ENCODE peak calls at places on chromosomes 6 and 20, in seven cellular contexts. One of them, this sample, is unnamed.

GRCh38 chr20:5675103-5676091 is 74.8 kb upstream of the SHLD1 start:
- DNase-seq in CD8-positive, alpha-beta T cell: no peak
- DNase-seq in H9: no peak
- DNase-seq in fibroblast of lung: no peak
- DNase-seq in A549: no peak
- DNase-seq in upper lobe of right lung: no peak
- DNase-seq in thoracic aorta: no peak
- DNase-seq in this sample: no peak

GRCh38 chr20:40749985-40750506 is 61.0 kb upstream of the MAFB start:
- DNase-seq in CD8-positive, alpha-beta T cell: no peak
- DNase-seq in H9: no peak
- DNase-seq in fibroblast of lung: no peak
- DNase-seq in A549: no peak
- DNase-seq in upper lobe of right lung: no peak
- DNase-seq in thoracic aorta: no peak
- DNase-seq in this sample: no peak

GRCh38 chr6:33993091-33993490 is 152.8 kb downstream of the GRM4 start:
- DNase-seq in CD8-positive, alpha-beta T cell: no peak
- DNase-seq in H9: no peak
- DNase-seq in fibroblast of lung: no peak
- DNase-seq in A549: no peak
- DNase-seq in upper lobe of right lung: no peak
- DNase-seq in thoracic aorta: no peak
- DNase-seq in this sample: no peak

GRCh38 chr6:40672118-40672517 is 85.0 kb upstream of the LRFN2 start:
- DNase-seq in CD8-positive, alpha-beta T cell: no peak
- DNase-seq in H9: no peak
- DNase-seq in fibroblast of lung: no peak
- DNase-seq in A549: no peak
- DNase-seq in upper lobe of right lung: no peak
- DNase-seq in thoracic aorta: no peak
- DNase-seq in this sample: no peak

GRCh38 chr20:60254901-60255411 is 296.7 kb downstream of the CDH26 start:
- DNase-seq in CD8-positive, alpha-beta T cell: no peak
- DNase-seq in H9: no peak
- DNase-seq in fibroblast of lung: peak; percentile 85
- DNase-seq in A549: no peak
- DNase-seq in upper lobe of right lung: no peak
- DNase-seq in thoracic aorta: no peak
- DNase-seq in this sample: no peak

GRCh38 chr6:150266963-150267685 is 101.7 kb upstream of the IYD start:
- DNase-seq in CD8-positive, alpha-beta T cell: no peak
- DNase-seq in H9: no peak
- DNase-seq in fibroblast of lung: no peak
- DNase-seq in A549: no peak
- DNase-seq in upper lobe of right lung: no peak
- DNase-seq in thoracic aorta: no peak
- DNase-seq in this sample: no peak

GRCh38 chr6:2020909-2021308 is 224.5 kb downstream of the GMDS start:
- DNase-seq in CD8-positive, alpha-beta T cell: no peak
- DNase-seq in H9: no peak
- DNase-seq in fibroblast of lung: peak; percentile 8
- DNase-seq in A549: no peak
- DNase-seq in upper lobe of right lung: no peak
- DNase-seq in thoracic aorta: no peak
- DNase-seq in this sample: no peak

GRCh38 chr20:50071039-50071888 is 41.7 kb downstream of the UBE2V1 start:
- DNase-seq in CD8-positive, alpha-beta T cell: peak; percentile 97
- DNase-seq in H9: peak; percentile 91
- DNase-seq in fibroblast of lung: peak; percentile 65
- DNase-seq in A549: peak; percentile 88
- DNase-seq in upper lobe of right lung: peak; percentile 94
- DNase-seq in thoracic aorta: peak; percentile 70
- DNase-seq in this sample: peak; percentile 99

GRCh38 chr20:24657878-24658620 is 188.6 kb downstream of the SYNDIG1 start:
- DNase-seq in CD8-positive, alpha-beta T cell: no peak
- DNase-seq in H9: no peak
- DNase-seq in fibroblast of lung: peak; percentile 33
- DNase-seq in A549: no peak
- DNase-seq in upper lobe of right lung: no peak
- DNase-seq in thoracic aorta: no peak
- DNase-seq in this sample: no peak

GRCh38 chr20:32534661-32535240 is 50.4 kb downstream of the NOL4L start:
- DNase-seq in CD8-positive, alpha-beta T cell: peak; percentile 78
- DNase-seq in H9: peak; percentile 50
- DNase-seq in fibroblast of lung: no peak
- DNase-seq in A549: no peak
- DNase-seq in upper lobe of right lung: no peak
- DNase-seq in thoracic aorta: no peak
- DNase-seq in this sample: peak; percentile 74

GRCh38 chr20:3673551-3674070 is 8.2 kb downstream of the ADAM33 start:
- DNase-seq in CD8-positive, alpha-beta T cell: no peak
- DNase-seq in H9: no peak
- DNase-seq in fibroblast of lung: no peak
- DNase-seq in A549: no peak
- DNase-seq in upper lobe of right lung: no peak
- DNase-seq in thoracic aorta: no peak
- DNase-seq in this sample: no peak

GRCh38 chr6:11796819-11797218 is 18.2 kb upstream of the ADTRP start:
- DNase-seq in CD8-positive, alpha-beta T cell: no peak
- DNase-seq in H9: no peak
- DNase-seq in fibroblast of lung: no peak
- DNase-seq in A549: no peak
- DNase-seq in upper lobe of right lung: no peak
- DNase-seq in thoracic aorta: no peak
- DNase-seq in this sample: no peak

GRCh38 chr6:11798538-11798937 is 19.9 kb upstream of the ADTRP start:
- DNase-seq in CD8-positive, alpha-beta T cell: no peak
- DNase-seq in H9: no peak
- DNase-seq in fibroblast of lung: no peak
- DNase-seq in A549: no peak
- DNase-seq in upper lobe of right lung: no peak
- DNase-seq in thoracic aorta: no peak
- DNase-seq in this sample: no peak

GRCh38 chr6:11798096-11798495 is 19.5 kb upstream of the ADTRP start:
- DNase-seq in CD8-positive, alpha-beta T cell: no peak
- DNase-seq in H9: no peak
- DNase-seq in fibroblast of lung: no peak
- DNase-seq in A549: no peak
- DNase-seq in upper lobe of right lung: no peak
- DNase-seq in thoracic aorta: no peak
- DNase-seq in this sample: no peak

GRCh38 chr6:11793277-11793676 is 14.7 kb upstream of the ADTRP start:
- DNase-seq in CD8-positive, alpha-beta T cell: no peak
- DNase-seq in H9: no peak
- DNase-seq in fibroblast of lung: no peak
- DNase-seq in A549: no peak
- DNase-seq in upper lobe of right lung: no peak
- DNase-seq in thoracic aorta: no peak
- DNase-seq in this sample: no peak

GRCh38 chr6:11795403-11795802 is 16.8 kb upstream of the ADTRP start:
- DNase-seq in CD8-positive, alpha-beta T cell: no peak
- DNase-seq in H9: no peak
- DNase-seq in fibroblast of lung: no peak
- DNase-seq in A549: no peak
- DNase-seq in upper lobe of right lung: no peak
- DNase-seq in thoracic aorta: no peak
- DNase-seq in this sample: no peak
- H3K27ac ChIP-seq in CD8-positive, alpha-beta T cell: no peak overlapping the region
- H3K27ac ChIP-seq in H9: no peak overlapping the region
- H3K27ac ChIP-seq in fibroblast of lung: no peak overlapping the region
- H3K27ac ChIP-seq in A549: peak overlapping the region; percentile 62
- H3K27ac ChIP-seq in upper lobe of right lung: peak overlapping the region; percentile 49
- H3K27ac ChIP-seq in thoracic aorta: no peak overlapping the region
- H3K27ac ChIP-seq in this sample: no peak overlapping the region

GRCh38 chr20:63834545-63834880 is 3.4 kb upstream of the ZBTB46 start:
- DNase-seq in CD8-positive, alpha-beta T cell: no peak
- DNase-seq in H9: no peak
- DNase-seq in fibroblast of lung: no peak
- DNase-seq in A549: no peak
- DNase-seq in upper lobe of right lung: no peak
- DNase-seq in thoracic aorta: no peak
- DNase-seq in this sample: no peak

GRCh38 chr20:63831696-63832686 is 927 bp upstream of the ZBTB46 start:
- DNase-seq in CD8-positive, alpha-beta T cell: no peak
- DNase-seq in H9: peak; percentile 55
- DNase-seq in fibroblast of lung: no peak
- DNase-seq in A549: no peak
- DNase-seq in upper lobe of right lung: peak; percentile 76
- DNase-seq in thoracic aorta: no peak
- DNase-seq in this sample: no peak

GRCh38 chr20:63835031-63835858 is 4.2 kb upstream of the ZBTB46 start:
- DNase-seq in CD8-positive, alpha-beta T cell: no peak
- DNase-seq in H9: peak; percentile 97
- DNase-seq in fibroblast of lung: peak; percentile 98
- DNase-seq in A549: peak; percentile 96
- DNase-seq in upper lobe of right lung: peak; percentile 88
- DNase-seq in thoracic aorta: peak; percentile 76
- DNase-seq in this sample: no peak

GRCh38 chr20:63836335-63837133 is 5.5 kb upstream of the ZBTB46 start:
- DNase-seq in CD8-positive, alpha-beta T cell: no peak
- DNase-seq in H9: peak; percentile 30
- DNase-seq in fibroblast of lung: no peak
- DNase-seq in A549: no peak
- DNase-seq in upper lobe of right lung: no peak
- DNase-seq in thoracic aorta: no peak
- DNase-seq in this sample: no peak

GRCh38 chr20:63833776-63834544 is 2.9 kb upstream of the ZBTB46 start:
- DNase-seq in CD8-positive, alpha-beta T cell: no peak
- DNase-seq in H9: peak; percentile 22
- DNase-seq in fibroblast of lung: peak; percentile 91
- DNase-seq in A549: no peak
- DNase-seq in upper lobe of right lung: no peak
- DNase-seq in thoracic aorta: no peak
- DNase-seq in this sample: no peak
- H3K27ac ChIP-seq in CD8-positive, alpha-beta T cell: no peak overlapping the region
- H3K27ac ChIP-seq in H9: no peak overlapping the region
- H3K27ac ChIP-seq in fibroblast of lung: peak overlapping the region; percentile 14
- H3K27ac ChIP-seq in A549: peak overlapping the region; percentile 82
- H3K27ac ChIP-seq in upper lobe of right lung: peak overlapping the region; percentile 24
- H3K27ac ChIP-seq in thoracic aorta: no peak overlapping the region
- H3K27ac ChIP-seq in this sample: no peak overlapping the region

GRCh38 chr20:46681032-46681854 is 8.0 kb downstream of the TP53RK start:
- DNase-seq in CD8-positive, alpha-beta T cell: peak; percentile 73
- DNase-seq in H9: peak; percentile 75
- DNase-seq in fibroblast of lung: peak; percentile 58
- DNase-seq in A549: peak; percentile 58
- DNase-seq in upper lobe of right lung: no peak
- DNase-seq in thoracic aorta: no peak
- DNase-seq in this sample: peak; percentile 67

GRCh38 chr20:46683068-46683477 is 6.2 kb downstream of the TP53RK start:
- DNase-seq in CD8-positive, alpha-beta T cell: no peak
- DNase-seq in H9: no peak
- DNase-seq in fibroblast of lung: no peak
- DNase-seq in A549: no peak
- DNase-seq in upper lobe of right lung: no peak
- DNase-seq in thoracic aorta: no peak
- DNase-seq in this sample: no peak

GRCh38 chr20:46683620-46683938 is 5.7 kb downstream of the TP53RK start:
- DNase-seq in CD8-positive, alpha-beta T cell: no peak
- DNase-seq in H9: no peak
- DNase-seq in fibroblast of lung: no peak
- DNase-seq in A549: no peak
- DNase-seq in upper lobe of right lung: no peak
- DNase-seq in thoracic aorta: no peak
- DNase-seq in this sample: no peak

GRCh38 chr20:46682063-46682821 is 7.0 kb downstream of the TP53RK start:
- DNase-seq in CD8-positive, alpha-beta T cell: no peak
- DNase-seq in H9: no peak
- DNase-seq in fibroblast of lung: no peak
- DNase-seq in A549: no peak
- DNase-seq in upper lobe of right lung: no peak
- DNase-seq in thoracic aorta: no peak
- DNase-seq in this sample: no peak

DNA sequence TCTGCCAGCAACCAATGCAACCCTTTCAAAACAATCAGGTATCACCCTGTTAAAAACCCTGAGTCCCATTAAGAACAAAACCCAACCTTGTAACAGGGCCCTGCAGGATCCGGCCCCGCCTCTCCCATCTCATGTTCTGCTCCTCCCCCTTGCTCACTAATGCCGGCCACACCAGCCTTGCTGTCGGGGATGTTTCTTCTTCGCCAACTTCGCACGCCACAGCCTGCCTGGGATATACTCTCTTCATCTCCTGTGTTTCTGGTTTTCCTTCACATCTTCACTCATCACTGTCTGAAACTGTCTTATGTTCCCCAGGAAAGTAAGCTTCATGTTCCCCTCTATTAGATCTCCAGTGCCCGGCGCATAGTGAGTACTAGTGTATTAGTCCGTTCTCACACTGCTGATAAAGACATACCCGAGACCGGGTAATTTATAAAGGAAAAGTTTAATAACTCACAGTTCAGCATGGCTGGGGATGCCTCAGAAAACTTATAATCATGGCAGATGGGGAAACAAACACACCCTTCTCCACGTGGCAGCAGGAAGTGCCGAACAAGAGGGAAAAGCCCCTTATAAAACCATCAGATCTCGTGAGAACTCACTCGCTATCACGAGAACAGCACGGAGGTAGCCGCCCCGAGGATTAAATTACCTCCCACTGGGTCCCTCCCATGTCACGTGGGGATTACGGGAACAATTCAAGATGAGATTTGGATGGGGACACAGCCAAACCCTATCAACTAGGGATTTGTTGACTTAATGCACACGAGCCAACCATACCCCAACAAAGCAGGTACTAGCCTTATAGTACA is 5.1 kb downstream of the TP53RK start:
- DNase-seq in CD8-positive, alpha-beta T cell: no peak
- DNase-seq in H9: peak; percentile 83
- DNase-seq in fibroblast of lung: peak; percentile 87
- DNase-seq in A549: no peak
- DNase-seq in upper lobe of right lung: peak; percentile 75
- DNase-seq in thoracic aorta: no peak
- DNase-seq in this sample: no peak
- H3K27ac ChIP-seq in CD8-positive, alpha-beta T cell: no peak overlapping the region
- H3K27ac ChIP-seq in H9: peak overlapping the region; percentile 49
- H3K27ac ChIP-seq in fibroblast of lung: peak overlapping the region; percentile 49
- H3K27ac ChIP-seq in A549: no peak overlapping the region
- H3K27ac ChIP-seq in upper lobe of right lung: peak overlapping the region; percentile 6
- H3K27ac ChIP-seq in thoracic aorta: peak overlapping the region; percentile 60
- H3K27ac ChIP-seq in this sample: no peak overlapping the region

DNA sequence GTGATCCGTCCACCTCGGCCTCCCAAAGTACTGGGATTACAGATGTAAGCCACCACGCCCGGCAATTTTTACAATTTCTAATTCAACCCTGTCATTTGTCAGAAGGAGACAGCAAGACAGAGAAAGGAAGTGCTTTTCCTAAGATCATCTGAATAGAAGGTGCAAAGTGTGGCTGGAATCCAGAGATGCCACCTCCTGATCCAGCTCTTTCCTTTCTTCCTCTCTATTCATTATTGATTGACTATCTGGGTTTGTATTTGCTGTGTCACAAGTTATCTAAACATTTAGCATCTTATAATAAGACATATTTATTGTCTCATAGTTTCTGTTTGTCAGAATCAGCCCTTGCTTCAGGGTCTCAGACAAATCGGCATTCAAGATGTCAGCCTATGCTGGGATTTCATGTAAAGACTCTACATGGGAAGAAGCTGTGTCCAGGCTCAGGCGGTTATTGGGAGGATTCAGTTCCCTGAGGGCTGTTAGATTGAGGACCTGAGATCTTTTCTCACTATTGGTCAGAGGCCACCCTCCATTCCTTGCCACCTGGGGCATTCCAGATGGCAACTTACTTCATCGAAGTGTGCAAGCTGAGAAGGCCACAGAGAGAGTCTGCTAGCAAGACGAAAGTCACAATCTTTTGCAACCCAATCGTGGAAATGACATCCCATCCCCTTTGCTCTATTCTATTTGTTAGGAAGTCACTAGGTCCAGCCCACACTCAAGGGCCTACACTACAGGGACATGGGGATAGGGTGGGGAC is 217.5 kb downstream of the BCAS1 start:
- DNase-seq in CD8-positive, alpha-beta T cell: no peak
- DNase-seq in H9: no peak
- DNase-seq in fibroblast of lung: no peak
- DNase-seq in A549: no peak
- DNase-seq in upper lobe of right lung: no peak
- DNase-seq in thoracic aorta: no peak
- DNase-seq in this sample: no peak
- H3K27ac ChIP-seq in CD8-positive, alpha-beta T cell: no peak overlapping the region
- H3K27ac ChIP-seq in H9: no peak overlapping the region
- H3K27ac ChIP-seq in fibroblast of lung: no peak overlapping the region
- H3K27ac ChIP-seq in A549: peak overlapping the region; percentile 49
- H3K27ac ChIP-seq in upper lobe of right lung: no peak overlapping the region
- H3K27ac ChIP-seq in thoracic aorta: no peak overlapping the region
- H3K27ac ChIP-seq in this sample: no peak overlapping the region

This sample was measured in naive thymus-derived CD4-positive, alpha-beta T cell.